ENCODE peak calls at places on chromosomes 13 and 19, in six cellular contexts. One of them, this sample, is unnamed.

GRCh38 chr19:524062-524674 is 7.4 kb upstream of the CDC34 start:
- DNase-seq in SK-N-SH: peak
- DNase-seq in neural crest cell: no peak
- DNase-seq in central memory CD8-positive, alpha-beta T cell: no peak
- DNase-seq in activated T-cell treated with anti-CD3 and anti-CD28 coated beads, Interleukin-2, amount 50 U/mL, for 72 hours: no peak
- DNase-seq in erythroblast: no peak
- DNase-seq in this sample: peak

GRCh38 chr13:63696055-63696454 is 2280.4 kb upstream of the PCDH20 start:
- DNase-seq in SK-N-SH: no peak
- DNase-seq in neural crest cell: no peak
- DNase-seq in central memory CD8-positive, alpha-beta T cell: no peak
- DNase-seq in activated T-cell treated with anti-CD3 and anti-CD28 coated beads, Interleukin-2, amount 50 U/mL, for 72 hours: no peak
- DNase-seq in erythroblast: no peak
- DNase-seq in this sample: no peak

GRCh38 chr13:37375724-37376123 is 222.8 kb downstream of the POSTN start:
- DNase-seq in SK-N-SH: no peak
- DNase-seq in neural crest cell: no peak
- DNase-seq in central memory CD8-positive, alpha-beta T cell: no peak
- DNase-seq in activated T-cell treated with anti-CD3 and anti-CD28 coated beads, Interleukin-2, amount 50 U/mL, for 72 hours: no peak
- DNase-seq in erythroblast: no peak
- DNase-seq in this sample: no peak

GRCh38 chr19:45999653-46000121 is 4.4 kb downstream of the CCDC61 start:
- DNase-seq in SK-N-SH: peak
- DNase-seq in neural crest cell: no peak
- DNase-seq in central memory CD8-positive, alpha-beta T cell: no peak
- DNase-seq in activated T-cell treated with anti-CD3 and anti-CD28 coated beads, Interleukin-2, amount 50 U/mL, for 72 hours: no peak
- DNase-seq in erythroblast: peak
- DNase-seq in this sample: peak

GRCh38 chr19:51111606-51112005 is 3.4 kb upstream of the CTU1 start:
- DNase-seq in SK-N-SH: no peak
- DNase-seq in neural crest cell: no peak
- DNase-seq in central memory CD8-positive, alpha-beta T cell: no peak
- DNase-seq in activated T-cell treated with anti-CD3 and anti-CD28 coated beads, Interleukin-2, amount 50 U/mL, for 72 hours: no peak
- DNase-seq in erythroblast: no peak
- DNase-seq in this sample: no peak

GRCh38 chr19:39807846-39808364 is 26.1 kb downstream of the DYRK1B start:
- DNase-seq in SK-N-SH: no peak
- DNase-seq in neural crest cell: no peak
- DNase-seq in central memory CD8-positive, alpha-beta T cell: no peak
- DNase-seq in activated T-cell treated with anti-CD3 and anti-CD28 coated beads, Interleukin-2, amount 50 U/mL, for 72 hours: no peak
- DNase-seq in erythroblast: no peak
- DNase-seq in this sample: no peak

GRCh38 chr13:44249439-44249838 is 124.2 kb upstream of the SERP2 start:
- DNase-seq in SK-N-SH: no peak
- DNase-seq in neural crest cell: no peak
- DNase-seq in central memory CD8-positive, alpha-beta T cell: no peak
- DNase-seq in activated T-cell treated with anti-CD3 and anti-CD28 coated beads, Interleukin-2, amount 50 U/mL, for 72 hours: no peak
- DNase-seq in erythroblast: no peak
- DNase-seq in this sample: no peak

GRCh38 chr13:21060827-21061076 is 634 bp downstream of the LATS2 start:
- DNase-seq in SK-N-SH: peak
- DNase-seq in neural crest cell: peak
- DNase-seq in central memory CD8-positive, alpha-beta T cell: no peak
- DNase-seq in activated T-cell treated with anti-CD3 and anti-CD28 coated beads, Interleukin-2, amount 50 U/mL, for 72 hours: no peak
- DNase-seq in erythroblast: no peak
- DNase-seq in this sample: no peak

GRCh38 chr13:34657716-34658115 is 284.4 kb upstream of the NBEA start:
- DNase-seq in SK-N-SH: no peak
- DNase-seq in neural crest cell: no peak
- DNase-seq in central memory CD8-positive, alpha-beta T cell: no peak
- DNase-seq in activated T-cell treated with anti-CD3 and anti-CD28 coated beads, Interleukin-2, amount 50 U/mL, for 72 hours: no peak
- DNase-seq in erythroblast: no peak
- DNase-seq in this sample: no peak

GRCh38 chr19:34228347-34228746 is 26.0 kb upstream of the GARRE1 start:
- DNase-seq in SK-N-SH: no peak
- DNase-seq in neural crest cell: no peak
- DNase-seq in central memory CD8-positive, alpha-beta T cell: no peak
- DNase-seq in activated T-cell treated with anti-CD3 and anti-CD28 coated beads, Interleukin-2, amount 50 U/mL, for 72 hours: no peak
- DNase-seq in erythroblast: no peak
- DNase-seq in this sample: no peak

GRCh38 chr13:83879431-83880171 is 2.7 kb downstream of the SLITRK1 start:
- DNase-seq in SK-N-SH: no peak
- DNase-seq in neural crest cell: no peak
- DNase-seq in central memory CD8-positive, alpha-beta T cell: no peak
- DNase-seq in activated T-cell treated with anti-CD3 and anti-CD28 coated beads, Interleukin-2, amount 50 U/mL, for 72 hours: no peak
- DNase-seq in erythroblast: no peak
- DNase-seq in this sample: no peak

GRCh38 chr19:38806371-38806770 is 6.4 kb downstream of the LGALS4 start:
- DNase-seq in SK-N-SH: no peak
- DNase-seq in neural crest cell: no peak
- DNase-seq in central memory CD8-positive, alpha-beta T cell: no peak
- DNase-seq in activated T-cell treated with anti-CD3 and anti-CD28 coated beads, Interleukin-2, amount 50 U/mL, for 72 hours: no peak
- DNase-seq in erythroblast: no peak
- DNase-seq in this sample: no peak

GRCh38 chr19:4707956-4708650 is 15.5 kb downstream of the DPP9 start:
- DNase-seq in SK-N-SH: no peak
- DNase-seq in neural crest cell: no peak
- DNase-seq in central memory CD8-positive, alpha-beta T cell: no peak
- DNase-seq in activated T-cell treated with anti-CD3 and anti-CD28 coated beads, Interleukin-2, amount 50 U/mL, for 72 hours: no peak
- DNase-seq in erythroblast: no peak
- DNase-seq in this sample: no peak

GRCh38 chr13:50001287-50001686 is 4.4 kb downstream of the TRIM13 start:
- DNase-seq in SK-N-SH: no peak
- DNase-seq in neural crest cell: no peak
- DNase-seq in central memory CD8-positive, alpha-beta T cell: no peak
- DNase-seq in activated T-cell treated with anti-CD3 and anti-CD28 coated beads, Interleukin-2, amount 50 U/mL, for 72 hours: no peak
- DNase-seq in erythroblast: no peak
- DNase-seq in this sample: no peak

GRCh38 chr19:42290523-42291436 is 11.2 kb upstream of the PRR19 start:
- DNase-seq in SK-N-SH: peak
- DNase-seq in neural crest cell: peak
- DNase-seq in central memory CD8-positive, alpha-beta T cell: peak
- DNase-seq in activated T-cell treated with anti-CD3 and anti-CD28 coated beads, Interleukin-2, amount 50 U/mL, for 72 hours: peak
- DNase-seq in erythroblast: peak
- DNase-seq in this sample: peak

GRCh38 chr19:3302755-3303154 is 63.6 kb upstream of the NFIC start:
- DNase-seq in SK-N-SH: no peak
- DNase-seq in neural crest cell: no peak
- DNase-seq in central memory CD8-positive, alpha-beta T cell: no peak
- DNase-seq in activated T-cell treated with anti-CD3 and anti-CD28 coated beads, Interleukin-2, amount 50 U/mL, for 72 hours: no peak
- DNase-seq in erythroblast: peak
- DNase-seq in this sample: no peak

GRCh38 chr19:18650048-18650435 is 13.2 kb downstream of the KLHL26 start:
- DNase-seq in SK-N-SH: no peak
- DNase-seq in neural crest cell: no peak
- DNase-seq in central memory CD8-positive, alpha-beta T cell: no peak
- DNase-seq in activated T-cell treated with anti-CD3 and anti-CD28 coated beads, Interleukin-2, amount 50 U/mL, for 72 hours: no peak
- DNase-seq in erythroblast: no peak
- DNase-seq in this sample: no peak

GRCh38 chr19:53965091-53965490 is 2.4 kb downstream of the CACNG8 start:
- DNase-seq in SK-N-SH: no peak
- DNase-seq in neural crest cell: no peak
- DNase-seq in central memory CD8-positive, alpha-beta T cell: no peak
- DNase-seq in activated T-cell treated with anti-CD3 and anti-CD28 coated beads, Interleukin-2, amount 50 U/mL, for 72 hours: no peak
- DNase-seq in erythroblast: no peak
- DNase-seq in this sample: no peak

GRCh38 chr13:29849731-29850212 is 645 bp downstream of the UBL3 start:
- DNase-seq in SK-N-SH: peak
- DNase-seq in neural crest cell: peak
- DNase-seq in central memory CD8-positive, alpha-beta T cell: peak
- DNase-seq in activated T-cell treated with anti-CD3 and anti-CD28 coated beads, Interleukin-2, amount 50 U/mL, for 72 hours: peak
- DNase-seq in erythroblast: no peak
- DNase-seq in this sample: peak

GRCh38 chr13:72221276-72221962 is 354.4 kb upstream of the DACH1 start:
- DNase-seq in SK-N-SH: no peak
- DNase-seq in neural crest cell: peak
- DNase-seq in central memory CD8-positive, alpha-beta T cell: no peak
- DNase-seq in activated T-cell treated with anti-CD3 and anti-CD28 coated beads, Interleukin-2, amount 50 U/mL, for 72 hours: no peak
- DNase-seq in erythroblast: peak
- DNase-seq in this sample: no peak

GRCh38 chr13:72808917-72809500 is 27.1 kb downstream of the PIBF1 start:
- DNase-seq in SK-N-SH: peak
- DNase-seq in neural crest cell: no peak
- DNase-seq in central memory CD8-positive, alpha-beta T cell: no peak
- DNase-seq in activated T-cell treated with anti-CD3 and anti-CD28 coated beads, Interleukin-2, amount 50 U/mL, for 72 hours: no peak
- DNase-seq in erythroblast: peak
- DNase-seq in this sample: peak

GRCh38 chr13:29081697-29082440 is 261.7 kb downstream of the MTUS2 start:
- DNase-seq in SK-N-SH: no peak
- DNase-seq in neural crest cell: no peak
- DNase-seq in central memory CD8-positive, alpha-beta T cell: no peak
- DNase-seq in activated T-cell treated with anti-CD3 and anti-CD28 coated beads, Interleukin-2, amount 50 U/mL, for 72 hours: no peak
- DNase-seq in erythroblast: no peak
- DNase-seq in this sample: no peak

GRCh38 chr19:1826557-1827521 is 14.8 kb upstream of the ATP8B3 start:
- DNase-seq in SK-N-SH: peak
- DNase-seq in neural crest cell: no peak
- DNase-seq in central memory CD8-positive, alpha-beta T cell: no peak
- DNase-seq in activated T-cell treated with anti-CD3 and anti-CD28 coated beads, Interleukin-2, amount 50 U/mL, for 72 hours: no peak
- DNase-seq in erythroblast: no peak
- DNase-seq in this sample: no peak

GRCh38 chr13:111033172-111034133 is 81.7 kb upstream of the ARHGEF7 start:
- DNase-seq in SK-N-SH: no peak
- DNase-seq in neural crest cell: no peak
- DNase-seq in central memory CD8-positive, alpha-beta T cell: no peak
- DNase-seq in activated T-cell treated with anti-CD3 and anti-CD28 coated beads, Interleukin-2, amount 50 U/mL, for 72 hours: no peak
- DNase-seq in erythroblast: no peak
- DNase-seq in this sample: no peak

GRCh38 chr19:42090687-42091086 is 14.7 kb downstream of the ZNF574 start:
- DNase-seq in SK-N-SH: no peak
- DNase-seq in neural crest cell: no peak
- DNase-seq in central memory CD8-positive, alpha-beta T cell: no peak
- DNase-seq in activated T-cell treated with anti-CD3 and anti-CD28 coated beads, Interleukin-2, amount 50 U/mL, for 72 hours: no peak
- DNase-seq in erythroblast: no peak
- DNase-seq in this sample: no peak

GRCh38 chr19:5118026-5118425 is 149.1 kb downstream of the KDM4B start:
- DNase-seq in SK-N-SH: no peak
- DNase-seq in neural crest cell: no peak
- DNase-seq in central memory CD8-positive, alpha-beta T cell: no peak
- DNase-seq in activated T-cell treated with anti-CD3 and anti-CD28 coated beads, Interleukin-2, amount 50 U/mL, for 72 hours: no peak
- DNase-seq in erythroblast: no peak
- DNase-seq in this sample: no peak

GRCh38 chr19:17216058-17216670 is 1.0 kb downstream of the USE1 start:
- DNase-seq in SK-N-SH: peak
- DNase-seq in neural crest cell: no peak
- DNase-seq in central memory CD8-positive, alpha-beta T cell: no peak
- DNase-seq in activated T-cell treated with anti-CD3 and anti-CD28 coated beads, Interleukin-2, amount 50 U/mL, for 72 hours: no peak
- DNase-seq in erythroblast: no peak
- DNase-seq in this sample: no peak

GRCh38 chr13:107476068-107476467 is 739.3 kb downstream of the LIG4 start:
- DNase-seq in SK-N-SH: no peak
- DNase-seq in neural crest cell: no peak
- DNase-seq in central memory CD8-positive, alpha-beta T cell: no peak
- DNase-seq in activated T-cell treated with anti-CD3 and anti-CD28 coated beads, Interleukin-2, amount 50 U/mL, for 72 hours: no peak
- DNase-seq in erythroblast: no peak
- DNase-seq in this sample: no peak

GRCh38 chr19:4445963-4446668 is 11.5 kb downstream of the UBXN6 start:
- DNase-seq in SK-N-SH: peak
- DNase-seq in neural crest cell: no peak
- DNase-seq in central memory CD8-positive, alpha-beta T cell: no peak
- DNase-seq in activated T-cell treated with anti-CD3 and anti-CD28 coated beads, Interleukin-2, amount 50 U/mL, for 72 hours: no peak
- DNase-seq in erythroblast: no peak
- DNase-seq in this sample: no peak

GRCh38 chr13:29925457-29925856 is 75.0 kb upstream of the UBL3 start:
- DNase-seq in SK-N-SH: peak
- DNase-seq in neural crest cell: no peak
- DNase-seq in central memory CD8-positive, alpha-beta T cell: no peak
- DNase-seq in activated T-cell treated with anti-CD3 and anti-CD28 coated beads, Interleukin-2, amount 50 U/mL, for 72 hours: no peak
- DNase-seq in erythroblast: no peak
- DNase-seq in this sample: no peak

GRCh38 chr13:64529874-64530485 is 2700.2 kb downstream of the PCDH9 start:
- DNase-seq in SK-N-SH: peak
- DNase-seq in neural crest cell: no peak
- DNase-seq in central memory CD8-positive, alpha-beta T cell: no peak
- DNase-seq in activated T-cell treated with anti-CD3 and anti-CD28 coated beads, Interleukin-2, amount 50 U/mL, for 72 hours: no peak
- DNase-seq in erythroblast: peak
- DNase-seq in this sample: peak